ENCODE peak calls at places on chromosomes 5 and 9, in ten cellular contexts. U, A, I, H, K, T, L, O, E and W are unnamed samples.

GRCh38 chr5:39761199-39761580 is 336.4 kb upstream of the DAB2 start:
- DNase-seq in T (no peak), L (no peak), A (no peak), U (no peak), H (no peak), I (no peak), K (no peak), E (no peak), O (no peak), W (no peak)

GRCh38 chr5:73115399-73116051 is 4.8 kb upstream of the TMEM171 start:
- DNase-seq in U (no peak), L (peak), A (peak), T (no peak), K (peak), O (no peak), H (peak), E (no peak), I (no peak), W (no peak)

GRCh38 chr5:53381-54174 is 38.4 kb upstream of the PLEKHG4B start:
- DNase-seq in I (no peak), O (no peak), T (peak), E (peak), K (peak), A (peak), L (no peak), H (no peak), U (no peak), W (peak)

GRCh38 chr5:108481355-108481931 is 99.5 kb upstream of the FBXL17 start:
- DNase-seq in A (peak), L (peak), E (no peak), H (peak), O (no peak), T (peak), U (peak), I (no peak), K (peak), W (peak)

GRCh38 chr5:140146523-140146842 is 20.7 kb downstream of the IGIP start:
- DNase-seq in L (no peak), U (no peak), H (no peak), A (no peak), I (no peak), K (no peak), T (no peak), O (no peak), E (no peak), W (no peak)

GRCh38 chr9:101512116-101512515 is 21.5 kb upstream of the RNF20 start:
- DNase-seq in I (no peak), T (no peak), A (no peak), E (no peak), H (no peak), L (no peak), U (no peak), O (no peak), K (no peak), W (no peak)

GRCh38 chr9:98056403-98057094 is at the start of gene NANS:
- DNase-seq in K (peak), A (peak), E (peak), H (peak), U (peak), I (peak), L (peak), T (peak), O (peak), W (peak)

GRCh38 chr9:4713849-4714248 is 27.2 kb downstream of the AK3 start:
- DNase-seq in I (no peak), U (peak), L (no peak), E (no peak), K (no peak), A (no peak), H (no peak), O (no peak), T (no peak), W (no peak)

GRCh38 chr5:72558383-72558782 is 51.2 kb upstream of the ZNF366 start:
- DNase-seq in A (peak), I (no peak), H (no peak), T (no peak), O (no peak), U (no peak), K (no peak), L (peak), E (no peak), W (no peak)

GRCh38 chr9:87909310-87910041 is 8.3 kb upstream of the SPATA31C1 start:
- DNase-seq in E (no peak), H (no peak), T (no peak), U (no peak), I (no peak), K (no peak), A (peak), L (no peak), O (no peak), W (peak)

GRCh38 chr9:136861874-136862457 is 4.1 kb downstream of the EDF1 start:
- DNase-seq in H (no peak), E (peak), U (no peak), L (no peak), O (no peak), T (no peak), I (no peak), A (no peak), K (no peak), W (no peak)

GRCh38 chr9:122277285-122277897 is 12.7 kb downstream of the MRRF start:
- DNase-seq in E (no peak), T (no peak), I (no peak), U (no peak), L (no peak), K (no peak), H (no peak), A (no peak), O (no peak), W (no peak)

GRCh38 chr5:54991446-54991845 is 6.1 kb upstream of the ESM1 start:
- DNase-seq in O (no peak), U (no peak), A (no peak), T (no peak), I (no peak), H (no peak), K (no peak), E (no peak), L (no peak), W (no peak)

GRCh38 chr5:98770158-98770910 is 3.1 kb upstream of the RGMB start:
- DNase-seq in A (peak), U (peak), L (peak), I (peak), O (no peak), H (no peak), E (peak), K (peak), T (peak), W (peak)

GRCh38 chr9:100160021-100160420 is 61.0 kb downstream of the INVS start:
- DNase-seq in A (no peak), H (no peak), O (no peak), T (no peak), K (peak), U (no peak), E (no peak), L (no peak), I (no peak), W (no peak)

GRCh38 chr5:68288756-68289134 is 73.2 kb downstream of the PIK3R1 start:
- DNase-seq in L (no peak), I (no peak), A (no peak), U (no peak), T (no peak), E (no peak), K (peak), O (no peak), H (no peak), W (no peak)

GRCh38 chr5:67160985-67161384 is 35.6 kb downstream of the CD180 start:
- DNase-seq in L (peak), H (peak), A (peak), E (peak), T (no peak), K (peak), O (no peak), I (peak), U (no peak), W (peak)

GRCh38 chr5:150469718-150470470 is 20.4 kb upstream of the RPS14 start:
- DNase-seq in E (no peak), T (no peak), K (peak), I (no peak), H (peak), U (peak), L (peak), O (no peak), A (peak), W (peak)

GRCh38 chr5:14685757-14686156 is 21.2 kb downstream of the OTULIN start:
- DNase-seq in E (peak), U (peak), T (peak), K (peak), H (peak), I (peak), O (no peak), A (peak), L (peak), W (no peak)

GRCh38 chr5:168908207-168908606 is 329.0 kb upstream of the PANK3 start:
- DNase-seq in U (no peak), K (peak), I (no peak), E (no peak), A (peak), H (peak), O (no peak), T (no peak), L (peak), W (no peak)

GRCh38 chr9:70042461-70043215 is 1.0 kb upstream of the MAMDC2 start:
- DNase-seq in I (no peak), H (no peak), T (no peak), K (no peak), A (no peak), O (no peak), E (no peak), L (no peak), U (no peak), W (no peak)

GRCh38 chr9:79195904-79196303 is 375.9 kb upstream of the TLE4 start:
- DNase-seq in O (no peak), H (peak), I (no peak), K (peak), T (no peak), L (peak), E (no peak), A (no peak), U (no peak), W (no peak)

GRCh38 chr9:9341203-9341602 is 1271.6 kb downstream of the PTPRD start:
- DNase-seq in E (no peak), H (no peak), U (no peak), L (no peak), I (no peak), T (peak), K (no peak), A (no peak), O (no peak), W (no peak)

GRCh38 chr9:127204771-127205470 is 59.7 kb upstream of the GARNL3 start:
- DNase-seq in O (no peak), I (no peak), H (no peak), A (peak), T (no peak), E (no peak), U (no peak), L (no peak), K (no peak), W (no peak)